ENCODE peak calls at places on chromosome 13, in ten cellular contexts. I, F, B, Z, O, D, K, W, L and V are unnamed samples.

GRCh38 chr13:89554801-89555200 is 1792.7 kb upstream of the MIR17HG start:
- DNase-seq in F (no peak), O (no peak), Z (no peak), I (no peak), L (no peak), K (peak), B (no peak), D (no peak), W (no peak), V (peak)

GRCh38 chr13:112127564-112127963 is 60.6 kb downstream of the SOX1 start:
- DNase-seq in K (no peak), I (no peak), B (no peak), F (no peak), Z (no peak), L (no peak), D (no peak), W (no peak), O (no peak), V (no peak)

GRCh38 chr13:44906758-44907157 is 82.5 kb downstream of the NUFIP1 start:
- DNase-seq in K (no peak), D (no peak), L (no peak), W (peak), B (peak), F (no peak), O (no peak), I (no peak), Z (no peak), V (no peak)

GRCh38 chr13:106536244-106537034 is 977 bp upstream of the EFNB2 start:
- DNase-seq in L (peak), Z (peak), F (peak), D (peak), O (peak), B (peak), I (peak), K (peak), W (peak), V (peak)

GRCh38 chr13:98549006-98549727 is 27.7 kb downstream of the STK24 start:
- DNase-seq in D (no peak), I (no peak), Z (no peak), O (no peak), F (peak), W (peak), B (peak), L (peak), K (no peak), V (peak)

GRCh38 chr13:87280139-87280538 is 391.0 kb upstream of the SLITRK5 start:
- DNase-seq in D (no peak), L (no peak), I (no peak), B (no peak), O (no peak), Z (no peak), F (no peak), W (peak), K (no peak), V (peak)

GRCh38 chr13:77898097-77898496 is 20.5 kb downstream of the EDNRB start:
- DNase-seq in O (no peak), K (no peak), D (no peak), B (peak), F (no peak), Z (no peak), W (no peak), L (no peak), I (no peak), V (no peak)

GRCh38 chr13:39577833-39578232 is 25.2 kb downstream of the LHFPL6 start:
- DNase-seq in W (no peak), F (no peak), B (no peak), Z (peak), I (no peak), O (no peak), D (no peak), K (no peak), L (no peak), V (no peak)

GRCh38 chr13:102878491-102878890 is 32.7 kb downstream of the ERCC5 start:
- DNase-seq in D (no peak), I (no peak), F (no peak), L (no peak), W (peak), B (peak), Z (no peak), K (no peak), O (no peak), V (no peak)

GRCh38 chr13:75762066-75762937 is 126.2 kb downstream of the LMO7 start:
- DNase-seq in B (no peak), F (peak), Z (no peak), O (no peak), L (no peak), I (no peak), D (peak), K (no peak), W (peak), V (peak)

GRCh38 chr13:29573190-29573589 is 22.3 kb downstream of the SLC7A1 start:
- DNase-seq in D (no peak), O (peak), W (peak), B (peak), Z (no peak), K (no peak), I (no peak), L (no peak), F (no peak), V (peak)

GRCh38 chr13:111213964-111214726 is 99.0 kb downstream of the ARHGEF7 start:
- DNase-seq in F (no peak), D (no peak), Z (no peak), I (no peak), B (no peak), W (no peak), K (no peak), O (peak), L (no peak), V (no peak)

GRCh38 chr13:111337741-111338140 is 17.3 kb downstream of the TEX29 start:
- DNase-seq in K (no peak), B (no peak), Z (no peak), I (no peak), O (no peak), W (no peak), F (no peak), D (no peak), L (no peak), V (no peak)

GRCh38 chr13:23583491-23583890 is 13.3 kb downstream of the TNFRSF19 start:
- DNase-seq in F (no peak), I (no peak), B (no peak), W (no peak), D (no peak), Z (no peak), L (no peak), O (no peak), K (no peak), V (no peak)

GRCh38 chr13:105783261-105783660 is 752.2 kb downstream of the EFNB2 start:
- DNase-seq in K (no peak), W (no peak), I (no peak), B (no peak), D (no peak), L (no peak), F (no peak), O (no peak), Z (no peak), V (no peak)

GRCh38 chr13:113425931-113426590 is 27.2 kb downstream of the ADPRHL1 start:
- DNase-seq in O (no peak), B (peak), W (no peak), Z (no peak), F (no peak), D (no peak), I (no peak), L (no peak), K (no peak), V (no peak)

GRCh38 chr13:33751151-33751550 is 66.8 kb upstream of the RFC3 start:
- DNase-seq in F (peak), B (peak), D (no peak), O (no peak), K (no peak), L (peak), Z (no peak), I (no peak), W (peak), V (no peak)

GRCh38 chr13:26693749-26694463 is 66.7 kb downstream of the GPR12 start:
- DNase-seq in O (no peak), F (peak), B (no peak), Z (no peak), I (no peak), D (no peak), W (no peak), L (no peak), K (no peak), V (no peak)

GRCh38 chr13:40186636-40187323 is 479.7 kb downstream of the FOXO1 start:
- DNase-seq in L (no peak), I (no peak), F (peak), B (no peak), D (no peak), W (no peak), K (no peak), Z (no peak), O (no peak), V (no peak)

GRCh38 chr13:68708336-68708908 is 1399.2 kb upstream of the ATXN8OS start:
- DNase-seq in Z (no peak), I (no peak), O (no peak), B (no peak), L (no peak), W (no peak), K (no peak), F (no peak), D (no peak), V (no peak)

GRCh38 chr13:73894995-73895571 is 239.1 kb downstream of the KLF12 start:
- DNase-seq in W (no peak), L (no peak), O (no peak), Z (no peak), F (no peak), K (no peak), D (no peak), B (no peak), I (no peak), V (no peak)

GRCh38 chr13:42970824-42971669 is 21.0 kb downstream of the EPSTI1 start:
- DNase-seq in B (peak), D (peak), K (no peak), F (peak), I (no peak), O (no peak), L (no peak), W (peak), Z (no peak), V (peak)

GRCh38 chr13:26476111-26476743 is 81.3 kb upstream of the WASF3 start:
- DNase-seq in D (no peak), B (no peak), F (no peak), Z (peak), L (no peak), O (no peak), W (peak), I (no peak), K (no peak), V (no peak)

GRCh38 chr13:109773276-109773675 is 13.1 kb downstream of the IRS2 start:
- DNase-seq in I (no peak), W (peak), K (no peak), D (no peak), O (no peak), B (no peak), L (no peak), Z (no peak), F (peak), V (peak)

GRCh38 chr13:37681295-37682032 is 82.9 kb upstream of the POSTN start:
- DNase-seq in K (no peak), D (no peak), L (peak), F (no peak), O (no peak), I (no peak), W (peak), B (peak), Z (no peak), V (peak)

GRCh38 chr13:24671367-24672117 is 8.7 kb upstream of the ATP12A start:
- DNase-seq in D (no peak), L (peak), I (no peak), Z (no peak), F (peak), W (peak), O (peak), K (no peak), B (peak), V (peak)

GRCh38 chr13:44519642-44520041 is 56.5 kb downstream of the TSC22D1 start:
- DNase-seq in F (no peak), D (no peak), Z (no peak), W (peak), I (no peak), O (no peak), L (no peak), K (no peak), B (no peak), V (no peak)

GRCh38 chr13:39499580-39499979 is 103.4 kb downstream of the LHFPL6 start:
- DNase-seq in W (no peak), L (no peak), I (no peak), K (no peak), F (no peak), D (no peak), O (no peak), Z (no peak), B (no peak), V (no peak)

GRCh38 chr13:48155850-48156249 is 60.9 kb upstream of the MED4 start:
- DNase-seq in W (peak), D (peak), L (peak), F (peak), I (no peak), Z (no peak), O (no peak), K (no peak), B (peak), V (peak)

GRCh38 chr13:67186985-67187569 is 43.1 kb downstream of the PCDH9 start:
- DNase-seq in L (no peak), D (no peak), O (no peak), W (no peak), Z (no peak), F (no peak), B (no peak), K (no peak), I (no peak), V (no peak)